ENCODE peak calls at places on chromosome 3, in five cellular contexts. One of them, this sample, is unnamed.

GRCh38 chr3:167913218-167913902 is 177.8 kb downstream of the SERPINI1 start:
- DNase-seq in heart right ventricle: no peak
- DNase-seq in MM.1S: no peak
- DNase-seq in stomach: no peak
- DNase-seq in RWPE2: no peak
- DNase-seq in this sample: no peak

GRCh38 chr3:49004352-49005297 is 2.6 kb upstream of the WDR6 start:
- DNase-seq in stomach: no peak
- DNase-seq in RWPE2: no peak
- DNase-seq in heart right ventricle: no peak
- DNase-seq in MM.1S: no peak
- DNase-seq in this sample: no peak

GRCh38 chr3:98596902-98597500 is 3.6 kb upstream of the CPOX start:
- DNase-seq in MM.1S: peak
- DNase-seq in stomach: no peak
- DNase-seq in RWPE2: no peak
- DNase-seq in heart right ventricle: no peak
- DNase-seq in this sample: no peak

GRCh38 chr3:169650503-169650902 is 13.0 kb downstream of the MECOM start:
- DNase-seq in heart right ventricle: no peak
- DNase-seq in RWPE2: no peak
- DNase-seq in stomach: no peak
- DNase-seq in MM.1S: no peak
- DNase-seq in this sample: no peak

GRCh38 chr3:36444909-36445308 is 64.6 kb downstream of the STAC start:
- DNase-seq in MM.1S: peak
- DNase-seq in RWPE2: no peak
- DNase-seq in heart right ventricle: no peak
- DNase-seq in stomach: no peak
- DNase-seq in this sample: no peak

GRCh38 chr3:160564949-160565441 is 376 bp downstream of the KPNA4 start:
- DNase-seq in heart right ventricle: peak
- DNase-seq in stomach: peak
- DNase-seq in RWPE2: no peak
- DNase-seq in MM.1S: peak
- DNase-seq in this sample: no peak

GRCh38 chr3:161104561-161105551 is at the start of gene B3GALNT1:
- DNase-seq in stomach: peak
- DNase-seq in RWPE2: no peak
- DNase-seq in heart right ventricle: peak
- DNase-seq in MM.1S: no peak
- DNase-seq in this sample: peak

GRCh38 chr3:45397754-45398153 is 9.4 kb downstream of the LARS2 start:
- DNase-seq in stomach: no peak
- DNase-seq in MM.1S: no peak
- DNase-seq in RWPE2: no peak
- DNase-seq in heart right ventricle: no peak
- DNase-seq in this sample: no peak

GRCh38 chr3:105866656-105867653 is 1.9 kb downstream of the CBLB start:
- DNase-seq in stomach: no peak
- DNase-seq in heart right ventricle: no peak
- DNase-seq in RWPE2: no peak
- DNase-seq in MM.1S: peak
- DNase-seq in this sample: no peak

GRCh38 chr3:72473156-72473555 is 375.1 kb downstream of the SHQ1 start:
- DNase-seq in heart right ventricle: no peak
- DNase-seq in stomach: no peak
- DNase-seq in RWPE2: no peak
- DNase-seq in MM.1S: no peak
- DNase-seq in this sample: no peak

GRCh38 chr3:196620228-196620627 is 19.3 kb upstream of the NRROS start:
- DNase-seq in RWPE2: no peak
- DNase-seq in heart right ventricle: no peak
- DNase-seq in MM.1S: no peak
- DNase-seq in stomach: no peak
- DNase-seq in this sample: no peak

GRCh38 chr3:10291641-10292040 is 1.1 kb downstream of the GHRL start:
- DNase-seq in RWPE2: no peak
- DNase-seq in heart right ventricle: no peak
- DNase-seq in MM.1S: no peak
- DNase-seq in stomach: no peak
- DNase-seq in this sample: no peak

GRCh38 chr3:73509812-73510211 is 114.9 kb downstream of the PDZRN3 start:
- DNase-seq in stomach: no peak
- DNase-seq in MM.1S: no peak
- DNase-seq in RWPE2: no peak
- DNase-seq in heart right ventricle: no peak
- DNase-seq in this sample: no peak

GRCh38 chr3:13529196-13529975 is 19.5 kb upstream of the FBLN2 start:
- DNase-seq in MM.1S: no peak
- DNase-seq in heart right ventricle: no peak
- DNase-seq in RWPE2: no peak
- DNase-seq in stomach: no peak
- DNase-seq in this sample: no peak

GRCh38 chr3:69339766-69340165 is 46.1 kb downstream of the FRMD4B start:
- DNase-seq in stomach: no peak
- DNase-seq in MM.1S: no peak
- DNase-seq in heart right ventricle: no peak
- DNase-seq in RWPE2: no peak
- DNase-seq in this sample: no peak

GRCh38 chr3:4551826-4552442 is 58.8 kb downstream of the ITPR1 start:
- DNase-seq in MM.1S: no peak
- DNase-seq in stomach: no peak
- DNase-seq in heart right ventricle: no peak
- DNase-seq in RWPE2: no peak
- DNase-seq in this sample: no peak

GRCh38 chr3:43296565-43296964 is 10.2 kb downstream of the SNRK start:
- DNase-seq in stomach: no peak
- DNase-seq in RWPE2: no peak
- DNase-seq in heart right ventricle: no peak
- DNase-seq in MM.1S: peak
- DNase-seq in this sample: no peak

GRCh38 chr3:13686332-13686731 is 137.4 kb downstream of the FBLN2 start:
- DNase-seq in heart right ventricle: no peak
- DNase-seq in RWPE2: no peak
- DNase-seq in stomach: no peak
- DNase-seq in MM.1S: no peak
- DNase-seq in this sample: no peak

GRCh38 chr3:38587548-38588131 is 61.8 kb downstream of the SCN5A start:
- DNase-seq in stomach: peak
- DNase-seq in RWPE2: peak
- DNase-seq in MM.1S: no peak
- DNase-seq in heart right ventricle: no peak
- DNase-seq in this sample: peak

GRCh38 chr3:33826688-33827087 is 28.3 kb downstream of the PDCD6IP start:
- DNase-seq in heart right ventricle: no peak
- DNase-seq in stomach: no peak
- DNase-seq in MM.1S: no peak
- DNase-seq in RWPE2: no peak
- DNase-seq in this sample: no peak

GRCh38 chr3:43970351-43970750 is 271.3 kb upstream of the TOPAZ1 start:
- DNase-seq in MM.1S: no peak
- DNase-seq in RWPE2: no peak
- DNase-seq in stomach: no peak
- DNase-seq in heart right ventricle: no peak
- DNase-seq in this sample: no peak

GRCh38 chr3:168047190-168047795 is 48.4 kb downstream of the GOLIM4 start:
- DNase-seq in MM.1S: peak
- DNase-seq in stomach: no peak
- DNase-seq in RWPE2: no peak
- DNase-seq in heart right ventricle: no peak
- DNase-seq in this sample: no peak

GRCh38 chr3:31450345-31450744 is 82.4 kb upstream of the STT3B start:
- DNase-seq in heart right ventricle: no peak
- DNase-seq in RWPE2: no peak
- DNase-seq in MM.1S: no peak
- DNase-seq in stomach: no peak
- DNase-seq in this sample: no peak

GRCh38 chr3:55750525-55750924 is 263.4 kb upstream of the WNT5A start:
- DNase-seq in heart right ventricle: no peak
- DNase-seq in stomach: no peak
- DNase-seq in RWPE2: peak
- DNase-seq in MM.1S: no peak
- DNase-seq in this sample: no peak

GRCh38 chr3:193040836-193041672 is 123.4 kb upstream of the MB21D2 start:
- DNase-seq in RWPE2: no peak
- DNase-seq in MM.1S: peak
- DNase-seq in stomach: no peak
- DNase-seq in heart right ventricle: no peak
- DNase-seq in this sample: no peak

GRCh38 chr3:129025108-129025507 is 24.0 kb downstream of the EFCC1 start:
- DNase-seq in RWPE2: no peak
- DNase-seq in MM.1S: no peak
- DNase-seq in stomach: no peak
- DNase-seq in heart right ventricle: no peak
- DNase-seq in this sample: no peak

GRCh38 chr3:115423170-115423569 is 200.1 kb upstream of the GAP43 start:
- DNase-seq in stomach: no peak
- DNase-seq in MM.1S: no peak
- DNase-seq in RWPE2: no peak
- DNase-seq in heart right ventricle: no peak
- DNase-seq in this sample: no peak

GRCh38 chr3:129184396-129184656 is 630 bp upstream of the CNBP start:
- DNase-seq in MM.1S: peak
- DNase-seq in stomach: no peak
- DNase-seq in RWPE2: no peak
- DNase-seq in heart right ventricle: no peak
- DNase-seq in this sample: no peak

GRCh38 chr3:115790759-115791158 is 167.4 kb downstream of the GAP43 start:
- DNase-seq in MM.1S: no peak
- DNase-seq in RWPE2: peak
- DNase-seq in stomach: no peak
- DNase-seq in heart right ventricle: no peak
- DNase-seq in this sample: no peak

GRCh38 chr3:152505926-152506325 is 237.2 kb downstream of the MBNL1 start:
- DNase-seq in heart right ventricle: no peak
- DNase-seq in stomach: no peak
- DNase-seq in RWPE2: no peak
- DNase-seq in MM.1S: no peak
- DNase-seq in this sample: no peak

GRCh38 chr3:18988619-18989229 is 159.6 kb upstream of the KCNH8 start:
- DNase-seq in MM.1S: peak
- DNase-seq in RWPE2: no peak
- DNase-seq in stomach: no peak
- DNase-seq in heart right ventricle: no peak
- DNase-seq in this sample: no peak
- H3K4me3 ChIP-seq in MM.1S: no peak
- H3K4me3 ChIP-seq in RWPE2: no peak
- H3K4me3 ChIP-seq in stomach: no peak
- H3K4me3 ChIP-seq in heart right ventricle: no peak
- H3K4me3 ChIP-seq in this sample: no peak

DNA sequence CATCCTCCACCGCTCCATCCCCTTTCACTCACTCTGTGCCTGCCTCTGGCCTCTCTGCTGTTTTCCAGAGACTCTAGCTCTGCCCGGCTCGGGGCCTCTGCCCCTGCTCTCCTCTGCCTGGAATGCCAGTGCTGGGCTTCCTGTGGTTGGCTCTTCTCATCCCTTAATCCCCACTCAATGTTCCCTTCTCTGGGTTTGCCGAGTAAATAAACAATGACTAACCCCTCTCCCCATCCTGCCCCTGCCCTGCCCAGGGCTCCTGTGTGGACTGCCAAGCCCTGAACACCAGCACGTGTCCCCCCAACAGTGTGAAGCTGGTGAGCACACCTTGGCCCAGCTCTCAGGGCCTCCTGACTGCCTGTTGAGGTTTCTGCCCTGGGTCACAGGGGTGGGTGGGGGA is 12.2 kb downstream of the STAB1 start:
- DNase-seq in stomach: no peak
- DNase-seq in MM.1S: no peak
- DNase-seq in RWPE2: no peak
- DNase-seq in heart right ventricle: no peak
- DNase-seq in this sample: no peak
- H3K27ac ChIP-seq in stomach: no peak
- H3K27ac ChIP-seq in MM.1S: no peak
- H3K27ac ChIP-seq in RWPE2: peak
- H3K27ac ChIP-seq in heart right ventricle: no peak
- H3K27ac ChIP-seq in this sample: no peak

GRCh38 chr3:23671901-23672589 is 133.7 kb upstream of the UBE2E1 start:
- DNase-seq in stomach: peak
- DNase-seq in heart right ventricle: peak
- DNase-seq in RWPE2: no peak
- DNase-seq in MM.1S: no peak
- DNase-seq in this sample: no peak
- H3K4me3 ChIP-seq in stomach: peak
- H3K4me3 ChIP-seq in heart right ventricle: peak
- H3K4me3 ChIP-seq in RWPE2: no peak
- H3K4me3 ChIP-seq in MM.1S: no peak
- H3K4me3 ChIP-seq in this sample: peak

GRCh38 chr3:99856437-99857220 is 39.0 kb downstream of the CMSS1 start:
- DNase-seq in RWPE2: no peak
- DNase-seq in stomach: no peak
- DNase-seq in MM.1S: no peak
- DNase-seq in heart right ventricle: no peak
- DNase-seq in this sample: no peak

GRCh38 chr3:99859855-99860254 is 42.2 kb downstream of the CMSS1 start:
- DNase-seq in stomach: no peak
- DNase-seq in MM.1S: no peak
- DNase-seq in heart right ventricle: no peak
- DNase-seq in RWPE2: no peak
- DNase-seq in this sample: no peak

GRCh38 chr3:99857278-99857677 is 39.6 kb downstream of the CMSS1 start:
- DNase-seq in RWPE2: no peak
- DNase-seq in heart right ventricle: no peak
- DNase-seq in stomach: no peak
- DNase-seq in MM.1S: no peak
- DNase-seq in this sample: no peak

GRCh38 chr3:99855900-99856299 is 38.2 kb downstream of the CMSS1 start:
- DNase-seq in MM.1S: no peak
- DNase-seq in RWPE2: no peak
- DNase-seq in stomach: no peak
- DNase-seq in heart right ventricle: no peak
- DNase-seq in this sample: no peak

DNA sequence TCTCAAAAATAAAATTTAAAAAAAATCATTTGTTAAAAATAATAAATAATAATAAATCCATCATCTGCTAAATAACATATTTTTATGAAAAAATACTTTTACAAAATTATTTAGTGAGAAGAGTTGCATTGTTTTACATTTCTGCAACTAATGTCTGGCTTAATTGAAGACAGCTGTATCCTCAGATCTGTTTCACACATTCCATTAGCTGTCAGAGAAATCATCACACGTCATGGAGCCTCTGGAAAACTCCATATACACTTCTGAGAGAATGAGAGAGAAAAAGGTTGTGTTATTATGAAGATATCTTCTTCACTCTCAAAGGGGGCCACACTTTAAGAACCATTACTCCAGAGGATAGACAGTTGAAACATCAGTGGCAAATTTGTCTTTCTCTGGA is 40.8 kb downstream of the CMSS1 start:
- DNase-seq in stomach: no peak
- DNase-seq in RWPE2: no peak
- DNase-seq in MM.1S: no peak
- DNase-seq in heart right ventricle: no peak
- DNase-seq in this sample: no peak
- H3K27ac ChIP-seq in stomach: peak
- H3K27ac ChIP-seq in RWPE2: no peak
- H3K27ac ChIP-seq in MM.1S: no peak
- H3K27ac ChIP-seq in heart right ventricle: no peak
- H3K27ac ChIP-seq in this sample: peak

GRCh38 chr3:50355829-50356552 is 3.3 kb downstream of the TMEM115 start:
- DNase-seq in MM.1S: no peak
- DNase-seq in RWPE2: no peak
- DNase-seq in stomach: peak
- DNase-seq in heart right ventricle: no peak
- DNase-seq in this sample: no peak
- H3K4me3 ChIP-seq in MM.1S: no peak
- H3K4me3 ChIP-seq in RWPE2: no peak
- H3K4me3 ChIP-seq in stomach: peak
- H3K4me3 ChIP-seq in heart right ventricle: peak
- H3K4me3 ChIP-seq in this sample: peak

This sample was measured in coronary artery.